ENCODE peak calls at places on chromosomes 3 and 15, in seven cellular contexts. J, V, Z, X, C, S and T are unnamed samples.
A peak's percentile ranks its signal among the peaks of the same experiment; 100 is the strongest.

GRCh38 chr3:111971533-111971932 is 7.3 kb upstream of the ABHD10 start:
- DNase-seq in J (no peak), C (no peak), V (peak; percentile 28), Z (no peak), S (no peak), X (no peak), T (no peak)

GRCh38 chr3:116524455-116524854 is 79.2 kb upstream of the LSAMP start:
- DNase-seq in V (no peak), Z (no peak), X (no peak), J (no peak), C (no peak), S (no peak), T (no peak)

GRCh38 chr3:62798000-62798399 is 77.2 kb downstream of the CADPS start:
- DNase-seq in J (no peak), S (no peak), C (no peak), V (no peak), Z (no peak), X (no peak), T (no peak)

GRCh38 chr3:49717539-49718418 is 1.7 kb downstream of the AMIGO3 start:
- DNase-seq in V (no peak), J (no peak), Z (no peak), C (no peak), S (no peak), X (peak; percentile 80), T (no peak)

GRCh38 chr15:64912926-64913325 is 1.2 kb downstream of the ANKDD1A start:
- DNase-seq in V (no peak), J (no peak), X (no peak), C (no peak), Z (no peak), S (no peak), T (no peak)

GRCh38 chr15:61037031-61037430 is 192.1 kb downstream of the RORA start:
- DNase-seq in V (no peak), X (no peak), C (no peak), J (no peak), Z (no peak), S (no peak), T (no peak)

GRCh38 chr15:90047956-90048575 is 46.9 kb downstream of the ZNF710 start:
- DNase-seq in S (no peak), V (no peak), J (no peak), C (no peak), X (no peak), Z (no peak), T (no peak)

GRCh38 chr3:17605934-17606333 is 136.5 kb downstream of the TBC1D5 start:
- DNase-seq in J (no peak), S (no peak), X (no peak), V (no peak), C (no peak), Z (no peak), T (no peak)

GRCh38 chr15:96331942-96332853 is 1.7 kb downstream of the NR2F2 start:
- DNase-seq in J (peak; percentile 59), S (no peak), C (no peak), V (peak; percentile 56), Z (peak; percentile 82), X (no peak), T (peak; percentile 35)

GRCh38 chr3:178703268-178703975 is 167.2 kb downstream of the KCNMB2 start:
- DNase-seq in X (no peak), V (no peak), J (no peak), C (peak; percentile 80), Z (no peak), S (no peak), T (peak; percentile 85)

GRCh38 chr3:177726807-177727206 is 529.5 kb upstream of the TBL1XR1 start:
- DNase-seq in X (no peak), S (no peak), V (no peak), C (no peak), J (no peak), Z (no peak), T (no peak)

GRCh38 chr15:66747866-66748265 is 45.8 kb downstream of the SMAD6 start:
- DNase-seq in C (no peak), S (no peak), J (no peak), V (no peak), Z (no peak), X (no peak), T (no peak)

GRCh38 chr15:49062900-49063299 is 16.7 kb upstream of the SECISBP2L start:
- DNase-seq in C (no peak), Z (peak; percentile 13), J (no peak), X (no peak), S (no peak), V (no peak), T (no peak)

GRCh38 chr3:76651784-76652183 is 388.1 kb upstream of the ROBO2 start:
- DNase-seq in S (no peak), Z (peak; percentile 71), V (no peak), X (no peak), J (peak; percentile 14), C (no peak), T (no peak)

GRCh38 chr3:131730581-131730980 is 227.8 kb upstream of the MRPL3 start:
- DNase-seq in Z (no peak), S (no peak), C (peak; percentile 14), J (no peak), X (no peak), V (no peak), T (no peak)

GRCh38 chr3:36792342-36792741 is 28.0 kb upstream of the DCLK3 start:
- DNase-seq in S (peak; percentile 30), J (peak; percentile 78), C (peak; percentile 27), X (no peak), V (peak; percentile 66), Z (peak; percentile 86), T (peak; percentile 43)

GRCh38 chr3:42887084-42887483 is 11.4 kb upstream of the CYP8B1 start:
- DNase-seq in X (no peak), V (no peak), S (no peak), C (no peak), J (no peak), Z (no peak), T (no peak)

GRCh38 chr3:77052733-77053680 is 13.1 kb downstream of the ROBO2 start:
- DNase-seq in C (no peak), Z (no peak), S (no peak), X (no peak), V (no peak), J (no peak), T (no peak)

GRCh38 chr3:14989943-14990753 is 42.8 kb downstream of the NR2C2 start:
- DNase-seq in J (peak; percentile 11), S (peak; percentile 21), V (peak; percentile 57), C (peak; percentile 11), Z (peak; percentile 72), X (no peak), T (peak; percentile 66)

GRCh38 chr3:127749787-127750225 is 72.5 kb downstream of the MGLL start:
- DNase-seq in Z (peak; percentile 21), J (no peak), C (no peak), V (no peak), S (no peak), X (peak; percentile 47), T (no peak)

GRCh38 chr3:112685435-112685834 is 44.5 kb upstream of the CCDC80 start:
- DNase-seq in J (no peak), C (no peak), V (no peak), S (no peak), Z (no peak), X (no peak), T (peak; percentile 71)

GRCh38 chr15:85419200-85419599 is 38.8 kb downstream of the AKAP13 start:
- DNase-seq in J (no peak), C (no peak), X (no peak), Z (no peak), V (no peak), S (no peak), T (peak; percentile 48)

GRCh38 chr3:126146525-126147146 is 33.8 kb downstream of the ALDH1L1 start:
- DNase-seq in S (no peak), J (no peak), C (no peak), Z (no peak), V (no peak), X (peak; percentile 66), T (no peak)

GRCh38 chr15:33089165-33089877 is 105.2 kb downstream of the FMN1 start:
- DNase-seq in V (no peak), J (no peak), X (no peak), S (no peak), C (no peak), Z (no peak), T (no peak)

GRCh38 chr15:42510258-42511009 is 15.0 kb downstream of the SNAP23 start:
- DNase-seq in S (no peak), J (no peak), C (no peak), X (no peak), Z (no peak), V (no peak), T (no peak)

GRCh38 chr15:82536409-82537350 is 3.6 kb downstream of the RPS17 start:
- DNase-seq in J (no peak), V (no peak), X (no peak), Z (no peak), C (no peak), S (no peak), T (no peak)
- H3K36me3 ChIP-seq in J (peaks cover 17% of the 10 kb centered on the region), V (peaks cover 38% of the 10 kb centered on the region), X (peaks cover 36% of the 10 kb centered on the region), Z (peaks cover 54% of the 10 kb centered on the region), C (peaks cover 37% of the 10 kb centered on the region), S (peaks cover 47% of the 10 kb centered on the region), T (peaks cover 50% of the 10 kb centered on the region)

DNA sequence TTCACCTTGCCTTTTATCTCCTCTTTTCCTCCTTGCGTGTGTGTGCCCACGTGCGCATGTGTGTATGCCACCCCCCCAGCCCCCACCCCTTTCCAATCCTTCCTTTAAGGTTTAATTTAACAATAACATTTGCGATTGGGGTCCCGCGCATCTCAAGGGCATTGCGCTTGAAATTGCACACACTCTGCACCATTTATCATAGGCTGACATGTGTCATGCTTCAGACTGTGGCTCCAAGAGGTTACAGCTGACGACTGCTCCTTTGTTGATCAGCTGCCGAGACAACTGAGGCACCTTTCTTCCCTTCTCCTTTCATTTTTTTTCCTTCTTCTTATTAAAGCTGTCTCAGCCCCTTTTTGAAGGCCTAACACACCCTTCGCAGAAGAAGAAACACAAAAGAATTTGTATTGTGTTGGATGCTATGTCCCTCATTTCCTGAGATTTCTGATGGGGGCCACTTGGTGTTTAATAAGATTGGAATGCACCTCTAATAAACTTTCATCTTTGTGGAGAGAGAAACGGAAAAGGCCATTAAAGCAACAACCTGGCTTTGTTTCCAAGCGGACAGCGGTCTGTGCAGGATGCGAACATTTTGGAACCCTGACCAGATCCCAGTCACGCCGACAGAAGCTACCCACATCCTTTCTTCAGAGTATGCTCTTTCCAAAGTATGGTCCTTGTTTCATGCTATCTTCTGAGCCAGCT is 470.1 kb downstream of the MCTP2 start:
- DNase-seq in S (no peak), V (no peak), J (no peak), X (no peak), C (no peak), Z (no peak), T (no peak)
- H3K4me3 ChIP-seq in S (no peak overlapping the region), V (no peak overlapping the region), J (no peak overlapping the region), X (no peak overlapping the region), C (no peak overlapping the region), Z (no peak overlapping the region), T (no peak overlapping the region)

GRCh38 chr3:45932112-45932511 is 11.2 kb upstream of the CXCR6 start:
- DNase-seq in C (no peak), V (no peak), J (no peak), Z (no peak), X (no peak), S (no peak), T (no peak)
- H3K27ac ChIP-seq in C (no peak overlapping the region), V (no peak overlapping the region), J (no peak overlapping the region), Z (no peak overlapping the region), X (no peak overlapping the region), S (no peak overlapping the region), T (no peak overlapping the region)

DNA sequence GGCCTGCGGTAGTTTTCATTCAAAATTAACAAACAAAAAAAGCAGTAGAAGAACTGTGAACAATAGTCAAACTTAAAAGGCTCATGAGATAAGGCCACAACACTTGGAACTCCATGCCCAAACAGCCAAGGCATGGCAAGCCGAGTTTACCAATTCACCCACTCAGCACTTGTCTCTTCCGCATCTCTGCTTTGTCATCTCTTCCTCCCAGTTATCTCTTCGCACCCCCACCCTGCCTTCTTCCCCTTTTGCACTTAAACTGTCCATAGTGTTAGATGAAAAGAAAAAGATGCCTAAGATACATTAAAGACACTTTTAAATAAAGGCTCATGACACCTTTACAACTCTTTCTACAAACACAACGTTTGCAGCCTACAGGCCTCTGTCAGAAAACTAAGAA is 11.1 kb downstream of the TLE3 start:
- DNase-seq in V (no peak), X (peak; percentile 70), S (no peak), J (no peak), C (no peak), Z (no peak), T (no peak)
- H3K36me3 ChIP-seq in V (no peaks in the 10 kb centered on the region), X (peaks cover 23% of the 10 kb centered on the region), S (peaks cover 72% of the 10 kb centered on the region), J (no peaks in the 10 kb centered on the region), C (no peaks in the 10 kb centered on the region), Z (no peaks in the 10 kb centered on the region), T (peaks cover 66% of the 10 kb centered on the region)